ENCODE peak calls at places on chromosomes 4 and X, in five cellular contexts. J is prostate gland, B is GM12878, Z is spleen, I is transverse colon. M is an unnamed sample.

GRCh38 chr4:288891-289290 is 16.4 kb downstream of the ZNF732 start:
- DNase-seq in I (no peak), B (no peak), J (no peak), Z (no peak), M (no peak)

GRCh38 chrX:73561791-73562190 is 1.2 kb upstream of the CHIC1 start:
- DNase-seq in B (no peak), J (no peak), Z (no peak), I (no peak), M (no peak)

GRCh38 chr4:147732516-147733193 is 767 bp downstream of the ARHGAP10 start:
- DNase-seq in J (no peak), Z (no peak), I (peak), B (no peak), M (no peak)

GRCh38 chrX:100477468-100477867 is 67.4 kb upstream of the PCDH19 start:
- DNase-seq in J (no peak), Z (no peak), B (no peak), I (no peak), M (no peak)

GRCh38 chr4:73761856-73762255 is 21.5 kb downstream of the CXCL8 start:
- DNase-seq in J (no peak), I (no peak), Z (no peak), B (no peak), M (no peak)

GRCh38 chr4:61068745-61069144 is 131.4 kb upstream of the ADGRL3 start:
- DNase-seq in I (no peak), Z (no peak), B (no peak), J (no peak), M (no peak)

GRCh38 chr4:174764105-174764729 is 64.8 kb downstream of the GLRA3 start:
- DNase-seq in B (no peak), Z (no peak), J (no peak), I (no peak), M (no peak)

GRCh38 chr4:173910911-173911310 is 372.6 kb downstream of the FBXO8 start:
- DNase-seq in Z (no peak), B (no peak), J (no peak), I (no peak), M (peak)

GRCh38 chrX:31298881-31299280 is 227.0 kb upstream of the FTHL17 start:
- DNase-seq in I (no peak), J (no peak), Z (no peak), B (no peak), M (no peak)

GRCh38 chr4:8849266-8850073 is 22.2 kb downstream of the HMX1 start:
- DNase-seq in B (no peak), J (no peak), I (no peak), Z (peak), M (no peak)

GRCh38 chr4:86132459-86132858 is 227.4 kb downstream of the MAPK10 start:
- DNase-seq in J (no peak), B (no peak), Z (no peak), I (no peak), M (no peak)

GRCh38 chr4:7191546-7192251 is 639 bp upstream of the SORCS2 start:
- DNase-seq in Z (peak), B (no peak), J (no peak), I (no peak), M (no peak)

GRCh38 chr4:17961249-17961648 is 60.3 kb downstream of the LCORL start:
- DNase-seq in J (no peak), Z (no peak), I (no peak), B (no peak), M (no peak)

GRCh38 chr4:11470709-11471441 is 42.2 kb upstream of the HS3ST1 start:
- DNase-seq in Z (no peak), J (peak), I (no peak), B (no peak), M (no peak)

GRCh38 chr4:97103252-97103651 is 1040.0 kb downstream of the STPG2 start:
- DNase-seq in J (no peak), I (no peak), B (no peak), Z (no peak), M (no peak)

GRCh38 chr4:26576171-26576829 is 7.6 kb upstream of the TBC1D19 start:
- DNase-seq in B (no peak), J (no peak), Z (no peak), I (no peak), M (no peak)

GRCh38 chrX:52574416-52575275 is 57.8 kb upstream of the XAGE1B start:
- DNase-seq in J (peak), Z (no peak), I (peak), B (peak), M (no peak)

GRCh38 chr4:57265831-57266582 is 155.8 kb upstream of the IGFBP7 start:
- DNase-seq in I (no peak), Z (no peak), B (no peak), J (no peak), M (no peak)

GRCh38 chrX:145817666-145818521 is at the start of gene SLITRK2:
- DNase-seq in Z (peak), I (no peak), J (no peak), B (no peak), M (peak)

GRCh38 chr4:42904986-42905385 is 12.5 kb downstream of the GRXCR1 start:
- DNase-seq in Z (no peak), I (no peak), B (no peak), J (peak), M (no peak)

GRCh38 chrX:12871181-12871580 is 4.3 kb downstream of the TLR7 start:
- DNase-seq in B (no peak), J (no peak), I (no peak), Z (no peak), M (no peak)

GRCh38 chrX:12868747-12869146 is 1.9 kb downstream of the TLR7 start:
- DNase-seq in I (no peak), J (no peak), B (peak), Z (no peak), M (no peak)

GRCh38 chrX:12865359-12865758 is 1.5 kb upstream of the TLR7 start:
- DNase-seq in Z (no peak), B (no peak), J (no peak), I (no peak), M (no peak)

GRCh38 chrX:12867746-12868145 is 874 bp downstream of the TLR7 start:
- DNase-seq in J (no peak), Z (no peak), I (no peak), B (no peak), M (no peak)

GRCh38 chrX:12866451-12867377 is at the start of gene TLR7:
- DNase-seq in B (no peak), Z (no peak), I (no peak), J (no peak), M (no peak)
- H3K4me3 ChIP-seq in B (peak), Z (no peak), I (no peak), J (no peak), M (no peak)

GRCh38 chrX:40152173-40152705 is 54.5 kb upstream of the BCOR start:
- DNase-seq in I (peak), J (peak), B (no peak), Z (peak), M (no peak)
- TF ChIP-seq POLR2AphosphoS5 in I (no peak), J (no peak), B (no peak), Z (no peak), M (no peak)

GRCh38 chrX:124440674-124441073 is 94.3 kb downstream of the SH2D1A start:
- DNase-seq in Z (no peak), B (no peak), I (no peak), J (no peak), M (no peak)

GRCh38 chrX:124441971-124442370 is 95.6 kb downstream of the SH2D1A start:
- DNase-seq in Z (no peak), I (no peak), J (no peak), B (no peak), M (no peak)
- H3K4me3 ChIP-seq in Z (no peak), I (no peak), J (no peak), B (no peak), M (no peak)

GRCh38 chrX:148540114-148540513 is 39.7 kb downstream of the AFF2 start:
- DNase-seq in I (no peak), J (no peak), Z (no peak), B (no peak), M (no peak)
- TF ChIP-seq POLR2AphosphoS5 in I (no peak), J (no peak), Z (no peak), B (no peak), M (no peak)

GRCh38 chrX:154380787-154381186 is 1.7 kb downstream of the EMD start:
- DNase-seq in J (no peak), I (no peak), B (no peak), Z (peak), M (no peak)
- H3K4me3 ChIP-seq in J (no peak), I (no peak), B (no peak), Z (no peak), M (no peak)

DNA sequence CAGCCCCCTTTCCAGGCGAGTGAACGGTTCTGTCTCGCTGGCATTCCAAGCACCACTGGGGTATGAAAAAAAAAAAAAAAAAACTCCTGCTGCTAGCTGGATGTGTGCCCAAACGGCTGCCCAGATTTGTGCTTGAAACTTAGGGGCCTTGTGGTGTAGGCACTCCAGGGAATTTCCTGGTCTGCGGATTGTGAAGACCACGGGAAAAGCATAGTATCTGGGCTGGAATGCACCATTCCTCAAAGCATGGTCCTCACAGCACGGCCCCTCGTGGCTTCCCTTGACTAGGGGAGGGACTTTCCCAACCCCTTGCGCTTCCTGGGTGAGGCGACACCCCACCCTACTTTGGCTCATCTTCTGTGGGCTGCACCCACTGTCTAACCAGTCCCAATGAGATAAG is 516.8 kb upstream of the FAM241A start:
- DNase-seq in J (no peak), Z (peak), B (no peak), I (no peak), M (no peak)
- TF ChIP-seq POLR2AphosphoS5 in J (no peak), Z (no peak), B (no peak), I (no peak), M (no peak)